ENCODE peak calls at places on chromosomes 4 and X, in five cellular contexts. R is Kasumi-1, Y is sigmoid colon, M is NCI-H774, L is HEK293T. Q is an unnamed sample.

GRCh38 chr4:6295495-6295894 is 25.8 kb downstream of the WFS1 start:
- DNase-seq in Y (no peak), L (no peak), R (no peak), M (no peak), Q (no peak)

GRCh38 chrX:49214996-49215526 is 15.1 kb upstream of the SYP start:
- DNase-seq in Y (no peak), M (no peak), L (no peak), R (no peak), Q (no peak)

GRCh38 chr4:185369729-185370128 is 26.0 kb downstream of the LRP2BP start:
- DNase-seq in R (no peak), L (no peak), Y (no peak), M (no peak), Q (no peak)

GRCh38 chr4:153222790-153223417 is 18.7 kb downstream of the TRIM2 start:
- DNase-seq in M (no peak), Y (peak), L (peak), R (peak), Q (no peak)

GRCh38 chr4:74674750-74675149 is 119.6 kb downstream of the BTC start:
- DNase-seq in Y (no peak), L (no peak), R (peak), M (no peak), Q (no peak)

GRCh38 chrX:300334-300733 is 18.3 kb downstream of the GTPBP6 start:
- DNase-seq in L (no peak), R (no peak), Y (no peak), M (no peak), Q (no peak)

GRCh38 chr4:85747871-85748491 is 273.0 kb downstream of the ARHGAP24 start:
- DNase-seq in R (peak), L (peak), M (peak), Y (no peak), Q (no peak)

GRCh38 chr4:19776021-19776459 is 475.7 kb upstream of the SLIT2 start:
- DNase-seq in R (no peak), M (no peak), Y (no peak), L (peak), Q (no peak)

GRCh38 chrX:23434356-23434884 is 99.8 kb downstream of the PTCHD1 start:
- DNase-seq in L (no peak), M (no peak), Y (peak), R (no peak), Q (no peak)

GRCh38 chr4:64359496-64359895 is 49.8 kb downstream of the TECRL start:
- DNase-seq in L (no peak), M (no peak), Y (no peak), R (no peak), Q (no peak)

GRCh38 chr4:152693875-152694274 is 14.1 kb upstream of the TMEM154 start:
- DNase-seq in R (no peak), L (no peak), Y (no peak), M (no peak), Q (no peak)

GRCh38 chrX:1734806-1735205 is 119.9 kb downstream of the ASMT start:
- DNase-seq in M (no peak), L (no peak), R (no peak), Y (no peak), Q (no peak)

GRCh38 chrX:16033336-16033735 is 90.0 kb upstream of the GRPR start:
- DNase-seq in R (no peak), Y (no peak), L (no peak), M (no peak), Q (no peak)

GRCh38 chrX:41491267-41492004 is 44.3 kb downstream of the NYX start:
- DNase-seq in L (no peak), R (peak), M (no peak), Y (peak), Q (no peak)

GRCh38 chr4:73897380-73898136 is 28.4 kb downstream of the CXCL1 start:
- DNase-seq in L (no peak), Y (no peak), R (no peak), M (no peak), Q (no peak)

GRCh38 chrX:68238568-68238967 is 194.7 kb downstream of the OPHN1 start:
- DNase-seq in L (peak), M (no peak), Y (no peak), R (peak), Q (no peak)

GRCh38 chr4:18041114-18041513 is 19.6 kb upstream of the LCORL start:
- DNase-seq in R (no peak), M (no peak), Y (no peak), L (no peak), Q (no peak)

GRCh38 chr4:17469931-17470674 is 41.8 kb downstream of the QDPR start:
- DNase-seq in M (no peak), Y (no peak), L (no peak), R (no peak), Q (no peak)

GRCh38 chr4:88159137-88159725 is 792 bp upstream of the ABCG2 start:
- DNase-seq in M (no peak), L (peak), Y (no peak), R (no peak), Q (no peak)

GRCh38 chr4:94678896-94679295 is 78.9 kb upstream of the BMPR1B start:
- DNase-seq in Y (no peak), R (no peak), L (no peak), M (no peak), Q (no peak)

GRCh38 chr4:46389301-46389761 is 597 bp downstream of the GABRA2 start:
- DNase-seq in L (peak), R (no peak), Y (no peak), M (peak), Q (no peak)

GRCh38 chr4:13905543-13905942 is 278.0 kb upstream of the BOD1L1 start:
- DNase-seq in Y (no peak), L (no peak), R (no peak), M (no peak), Q (no peak)

GRCh38 chr4:101102114-101102752 is 245.1 kb downstream of the PPP3CA start:
- DNase-seq in Y (peak), M (no peak), R (peak), L (no peak), Q (no peak)

GRCh38 chr4:164753873-164754488 is at the start of gene SMIM31:
- DNase-seq in L (no peak), R (no peak), Y (no peak), M (no peak), Q (no peak)

GRCh38 chr4:152970102-152970820 is 34.1 kb downstream of the FHDC1 start:
- DNase-seq in M (no peak), L (no peak), Y (no peak), R (no peak), Q (no peak)

GRCh38 chr4:82559735-82560120 is 2.1 kb downstream of the TMEM150C start:
- DNase-seq in M (no peak), R (no peak), Y (no peak), L (no peak), Q (no peak)

Q was measured in mesenteric fat pad.